ENCODE peak calls at places on chromosomes 7 and 10, in nine cellular contexts. G is Peyer's patch, T is body of pancreas, N is kidney epithelial cell, I is AG04449, P is ovary, R is GM23338, U is fibroblast of pulmonary artery, W is astrocyte of the spinal cord. M is an unnamed sample.

GRCh38 chr7:20596653-20597052 is 18.8 kb upstream of the ABCB5 start:
- DNase-seq in G (no peak), T (no peak), N (peak), I (peak), P (no peak), R (no peak), U (peak), W (peak), M (no peak)

GRCh38 chr10:91311601-91312000 is 91.1 kb downstream of the PCGF5 start:
- DNase-seq in G (no peak), T (no peak), N (no peak), I (no peak), P (no peak), R (no peak), U (no peak), W (no peak), M (no peak)

GRCh38 chr7:55568613-55569268 is 3.6 kb downstream of the VOPP1 start:
- DNase-seq in G (no peak), T (no peak), N (no peak), I (no peak), P (no peak), R (no peak), U (peak), W (peak), M (no peak)

GRCh38 chr10:6203331-6204062 is 765 bp downstream of the PFKFB3 start:
- DNase-seq in G (peak), T (peak), N (no peak), I (no peak), P (peak), R (peak), U (peak), W (peak), M (peak)

GRCh38 chr10:6850452-6850851 is 270.4 kb upstream of the PRKCQ start:
- DNase-seq in G (no peak), T (no peak), N (no peak), I (no peak), P (no peak), R (peak), U (no peak), W (no peak), M (no peak)

GRCh38 chr7:101628522-101628921 is 574 bp downstream of the MYL10 start:
- DNase-seq in G (no peak), T (no peak), N (no peak), I (no peak), P (no peak), R (no peak), U (no peak), W (no peak), M (no peak)

GRCh38 chr7:13903997-13904396 is 85.5 kb downstream of the ETV1 start:
- DNase-seq in G (no peak), T (no peak), N (peak), I (no peak), P (no peak), R (no peak), U (peak), W (no peak), M (no peak)

GRCh38 chr10:98041352-98042043 is 11.1 kb upstream of the CRTAC1 start:
- DNase-seq in G (peak), T (peak), N (peak), I (no peak), P (no peak), R (peak), U (peak), W (peak), M (peak)

GRCh38 chr10:61642692-61643091 is 20.0 kb upstream of the CABCOCO1 start:
- DNase-seq in G (no peak), T (no peak), N (no peak), I (no peak), P (no peak), R (no peak), U (peak), W (peak), M (no peak)

GRCh38 chr7:98278936-98279335 is 2.5 kb upstream of the BRI3 start:
- DNase-seq in G (no peak), T (peak), N (no peak), I (no peak), P (no peak), R (no peak), U (no peak), W (no peak), M (no peak)

GRCh38 chr7:104156842-104157277 is 51.0 kb downstream of the ORC5 start:
- DNase-seq in G (no peak), T (no peak), N (peak), I (peak), P (no peak), R (peak), U (peak), W (peak), M (no peak)

GRCh38 chr7:109844362-109844761 is 1246.6 kb upstream of the LRRN3 start:
- DNase-seq in G (no peak), T (peak), N (no peak), I (no peak), P (no peak), R (peak), U (peak), W (peak), M (no peak)

GRCh38 chr10:43166207-43166878 is 28.1 kb downstream of the CSGALNACT2 start:
- DNase-seq in G (no peak), T (no peak), N (no peak), I (no peak), P (no peak), R (no peak), U (no peak), W (no peak), M (no peak)

GRCh38 chr7:155338632-155339320 is 41.1 kb downstream of the INSIG1 start:
- DNase-seq in G (no peak), T (peak), N (no peak), I (no peak), P (no peak), R (no peak), U (no peak), W (no peak), M (peak)

GRCh38 chr7:18770154-18770807 is 274.7 kb downstream of the HDAC9 start:
- DNase-seq in G (no peak), T (no peak), N (peak), I (peak), P (no peak), R (no peak), U (peak), W (peak), M (no peak)

GRCh38 chr7:5681979-5682546 is 99.4 kb downstream of the RNF216 start:
- DNase-seq in G (no peak), T (no peak), N (no peak), I (no peak), P (no peak), R (no peak), U (no peak), W (no peak), M (no peak)
- H3K4me3 ChIP-seq in G (no peak), T (no peak), N (no peak), I (no peak), P (no peak), R (no peak), U (no peak), W (no peak), M (no peak)

DNA sequence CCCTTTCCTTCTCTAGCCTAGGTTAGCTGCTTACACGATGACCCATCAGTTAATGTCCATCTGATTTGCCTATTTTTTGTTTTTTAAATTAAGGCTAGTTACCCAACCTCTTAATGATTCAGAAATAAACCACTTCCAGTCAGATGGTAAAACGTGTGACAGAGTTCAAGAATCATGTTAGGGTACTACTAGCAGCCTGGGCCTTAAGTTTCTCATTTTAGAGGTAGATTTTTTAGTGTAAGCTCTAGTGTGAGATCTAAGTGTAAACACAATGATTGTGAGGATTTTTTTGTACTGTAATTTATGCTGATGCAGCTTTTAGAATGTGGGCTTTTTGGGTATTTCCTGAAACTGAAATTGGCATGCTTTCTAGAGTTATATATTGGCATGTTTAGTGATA is 130.0 kb downstream of the CDK14 start:
- DNase-seq in G (no peak), T (no peak), N (no peak), I (no peak), P (no peak), R (no peak), U (no peak), W (no peak), M (no peak)
- H3K4me3 ChIP-seq in G (no peak), T (no peak), N (no peak), I (no peak), P (no peak), R (no peak), U (no peak), W (no peak), M (no peak)

GRCh38 chr10:28710227-28710889 is 33.0 kb downstream of the BAMBI start:
- DNase-seq in G (no peak), T (no peak), N (no peak), I (no peak), P (peak), R (no peak), U (no peak), W (no peak), M (no peak)

GRCh38 chr10:28705472-28705871 is 28.2 kb downstream of the BAMBI start:
- DNase-seq in G (no peak), T (no peak), N (no peak), I (no peak), P (no peak), R (no peak), U (no peak), W (no peak), M (no peak)

GRCh38 chr10:28711079-28711478 is 33.8 kb downstream of the BAMBI start:
- DNase-seq in G (no peak), T (no peak), N (no peak), I (no peak), P (no peak), R (no peak), U (no peak), W (no peak), M (no peak)

GRCh38 chr10:28711776-28712175 is 34.5 kb downstream of the BAMBI start:
- DNase-seq in G (no peak), T (no peak), N (peak), I (no peak), P (no peak), R (no peak), U (no peak), W (no peak), M (no peak)

GRCh38 chr10:28708921-28709461 is 31.7 kb downstream of the BAMBI start:
- DNase-seq in G (no peak), T (no peak), N (no peak), I (no peak), P (no peak), R (no peak), U (no peak), W (no peak), M (no peak)
- H3K4me3 ChIP-seq in G (no peak), T (no peak), N (no peak), I (no peak), P (no peak), R (no peak), U (no peak), W (no peak), M (no peak)

DNA sequence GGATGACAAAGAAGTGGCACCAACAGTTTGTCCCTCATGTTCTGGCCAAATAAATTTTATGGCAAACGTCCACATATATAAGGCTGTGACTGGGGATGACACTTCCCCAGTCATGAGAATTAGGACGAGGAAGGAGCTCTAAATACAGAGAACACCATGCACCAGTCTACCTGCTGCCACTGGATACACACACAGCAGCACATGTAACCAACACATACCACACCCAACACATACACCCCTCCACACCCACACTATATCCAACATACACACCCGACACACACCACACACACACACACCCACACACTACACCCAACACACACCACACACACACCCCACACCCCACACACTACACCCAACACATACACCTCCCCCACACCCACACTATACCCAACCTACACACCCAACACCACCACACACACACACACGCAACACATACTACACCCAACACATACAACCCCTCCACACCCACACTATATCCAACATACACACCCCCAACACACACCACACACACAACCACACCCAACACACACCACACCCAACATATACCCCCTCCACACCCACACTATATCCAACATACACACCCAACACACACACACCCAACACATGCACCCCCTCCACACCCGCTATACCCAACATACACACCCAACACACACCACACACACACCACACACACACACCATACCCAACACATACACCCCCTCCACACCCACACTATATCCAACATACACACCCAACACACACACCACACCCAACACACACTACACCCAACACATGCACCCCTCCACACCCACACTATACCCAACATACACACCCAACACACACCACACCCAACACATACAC is 74.1 kb downstream of the HIPK2 start:
- DNase-seq in G (no peak), T (no peak), N (no peak), I (no peak), P (no peak), R (no peak), U (no peak), W (no peak), M (no peak)
- H3K4me3 ChIP-seq in G (no peak), T (no peak), N (no peak), I (no peak), P (no peak), R (no peak), U (no peak), W (no peak), M (no peak)

GRCh38 chr10:109992485-109992884 is 15.3 kb upstream of the ADD3 start:
- DNase-seq in G (no peak), T (no peak), N (no peak), I (peak), P (no peak), R (no peak), U (peak), W (peak), M (no peak)
- H3K4me3 ChIP-seq in G (no peak), T (no peak), N (no peak), I (no peak), P (no peak), R (no peak), U (peak), W (no peak), M (no peak)

GRCh38 chr7:140641532-140642191 is 1.0 kb upstream of the DENND2A start:
- DNase-seq in G (no peak), T (no peak), N (no peak), I (no peak), P (no peak), R (peak), U (no peak), W (no peak), M (no peak)
- H3K4me3 ChIP-seq in G (no peak), T (no peak), N (peak), I (peak), P (peak), R (peak), U (no peak), W (peak), M (no peak)

DNA sequence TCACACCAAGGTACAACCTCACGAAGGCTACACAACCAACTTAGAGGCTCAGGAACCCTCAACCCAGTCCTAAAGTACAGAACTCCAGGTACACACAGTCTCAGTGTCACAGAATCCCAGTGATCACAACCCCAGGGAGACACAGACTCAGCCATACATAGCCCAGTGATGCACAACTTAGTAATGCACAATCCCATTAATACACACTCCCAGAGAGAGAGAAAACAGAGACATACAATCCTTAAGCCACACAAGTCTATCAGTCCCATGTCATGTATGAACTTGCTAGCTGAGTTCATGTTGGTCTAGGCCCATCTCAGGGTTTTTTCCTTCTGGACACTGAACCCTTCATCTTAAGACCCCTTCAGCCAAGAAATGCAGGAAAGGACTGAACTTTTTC is 4.6 kb downstream of the KCNIP2 start:
- DNase-seq in G (no peak), T (no peak), N (no peak), I (no peak), P (no peak), R (no peak), U (no peak), W (no peak), M (no peak)
- H3K4me3 ChIP-seq in G (no peak), T (no peak), N (no peak), I (no peak), P (no peak), R (peak), U (no peak), W (no peak), M (no peak)

GRCh38 chr7:17305387-17306171 is 7.1 kb downstream of the AHR start:
- DNase-seq in G (no peak), T (no peak), N (no peak), I (no peak), P (no peak), R (no peak), U (no peak), W (no peak), M (no peak)

GRCh38 chr7:17307558-17307957 is 9.1 kb downstream of the AHR start:
- DNase-seq in G (no peak), T (no peak), N (no peak), I (no peak), P (no peak), R (no peak), U (no peak), W (no peak), M (no peak)

GRCh38 chr7:17304926-17305325 is 6.5 kb downstream of the AHR start:
- DNase-seq in G (no peak), T (no peak), N (peak), I (peak), P (no peak), R (no peak), U (peak), W (peak), M (no peak)

GRCh38 chr7:17307969-17308648 is 9.7 kb downstream of the AHR start:
- DNase-seq in G (no peak), T (no peak), N (no peak), I (no peak), P (no peak), R (peak), U (no peak), W (no peak), M (no peak)

GRCh38 chr7:17307033-17307432 is 8.6 kb downstream of the AHR start:
- DNase-seq in G (no peak), T (peak), N (no peak), I (no peak), P (no peak), R (no peak), U (peak), W (no peak), M (no peak)
- H3K4me3 ChIP-seq in G (peak), T (no peak), N (no peak), I (no peak), P (no peak), R (no peak), U (no peak), W (no peak), M (no peak)

DNA sequence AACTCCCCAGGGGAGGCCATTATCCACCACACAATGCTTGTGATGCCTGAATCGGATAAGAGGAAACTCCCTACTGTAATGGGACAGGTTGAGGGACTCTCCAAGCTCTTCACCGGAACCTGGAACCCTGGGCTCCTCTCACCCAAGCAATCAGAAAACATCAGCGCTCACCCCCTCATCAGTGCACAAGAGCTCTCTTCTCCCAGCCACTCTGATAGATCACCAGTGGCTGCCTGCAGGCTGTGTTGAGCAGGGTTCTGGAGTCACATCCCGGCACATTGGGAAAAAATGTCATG is 153.5 kb upstream of the ZMIZ1 start:
- DNase-seq in G (no peak), T (no peak), N (no peak), I (no peak), P (no peak), R (no peak), U (no peak), W (no peak), M (no peak)
- H3K4me3 ChIP-seq in G (no peak), T (no peak), N (no peak), I (no peak), P (no peak), R (no peak), U (no peak), W (no peak), M (no peak)

GRCh38 chr10:132961864-132962622 is 19.7 kb upstream of the CFAP46 start:
- DNase-seq in G (peak), T (peak), N (peak), I (no peak), P (peak), R (peak), U (peak), W (peak), M (peak)

GRCh38 chr10:132963430-132963960 is 21.1 kb upstream of the CFAP46 start:
- DNase-seq in G (peak), T (no peak), N (no peak), I (no peak), P (no peak), R (no peak), U (no peak), W (no peak), M (no peak)

GRCh38 chr10:132965411-132966057 is 23.2 kb upstream of the CFAP46 start:
- DNase-seq in G (peak), T (peak), N (no peak), I (no peak), P (no peak), R (no peak), U (no peak), W (no peak), M (no peak)

GRCh38 chr10:132962623-132963429 is 20.5 kb upstream of the CFAP46 start:
- DNase-seq in G (no peak), T (no peak), N (no peak), I (no peak), P (no peak), R (no peak), U (peak), W (peak), M (no peak)

DNA sequence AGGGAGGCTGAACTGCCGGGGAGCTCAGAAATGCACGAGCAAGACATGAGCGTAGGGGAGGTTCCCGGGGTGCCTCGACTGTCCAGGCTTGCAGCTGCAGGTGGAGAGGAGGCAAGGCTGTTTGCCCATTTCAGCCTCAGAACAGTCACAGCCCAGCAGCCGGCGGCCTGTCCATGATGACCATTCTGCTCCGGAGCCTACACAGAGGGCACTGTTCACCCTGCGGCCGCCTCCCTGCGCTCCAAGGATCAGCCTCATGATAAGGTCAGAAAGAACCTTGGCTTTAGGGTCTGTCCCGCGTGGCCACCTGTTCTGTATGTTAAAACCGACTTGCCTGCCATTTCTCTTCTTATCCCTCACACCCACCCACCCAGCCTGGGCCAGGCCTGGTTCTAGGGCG is 21.9 kb upstream of the CFAP46 start:
- DNase-seq in G (no peak), T (no peak), N (no peak), I (no peak), P (no peak), R (no peak), U (no peak), W (no peak), M (no peak)
- H3K4me3 ChIP-seq in G (no peak), T (no peak), N (peak), I (no peak), P (no peak), R (no peak), U (no peak), W (no peak), M (no peak)

M was measured in CD8-positive, alpha-beta T cell.